ENCODE peak calls at places on chromosomes 16 and 17, in nine cellular contexts. P is AG04449; R is astrocyte of the spinal cord; A is Calu3; Y is GM23338; U is endothelial cell; F is AG04450; D is CD8-positive, alpha-beta T cell; T is PC-3. E is an unnamed sample.

GRCh38 chr17:4498461-4499397 is at the start of gene SPNS2:
- DNase-seq in P (no peak), R (no peak), A (peak), Y (peak), U (peak), F (no peak), D (peak), T (peak), E (no peak)

GRCh38 chr16:84484579-84485254 is 19.7 kb downstream of the MEAK7 start:
- DNase-seq in P (no peak), R (peak), A (peak), Y (peak), U (peak), F (peak), D (peak), T (peak), E (no peak)

GRCh38 chr17:72270530-72270929 is 149.7 kb downstream of the SOX9 start:
- DNase-seq in P (no peak), R (peak), A (no peak), Y (no peak), U (no peak), F (no peak), D (no peak), T (peak), E (peak)

GRCh38 chr17:65678534-65678933 is 117.1 kb upstream of the AXIN2 start:
- DNase-seq in P (no peak), R (no peak), A (no peak), Y (no peak), U (no peak), F (no peak), D (no peak), T (no peak), E (no peak)

GRCh38 chr16:85613609-85614337 is 651 bp downstream of the GSE1 start:
- DNase-seq in P (no peak), R (no peak), A (peak), Y (peak), U (peak), F (no peak), D (peak), T (peak), E (peak)

GRCh38 chr16:31869511-31870201 is 4.0 kb upstream of the ZNF267 start:
- DNase-seq in P (peak), R (peak), A (no peak), Y (peak), U (peak), F (peak), D (peak), T (peak), E (peak)

GRCh38 chr17:7058831-7059447 is 15.0 kb upstream of the SLC16A11 start:
- DNase-seq in P (no peak), R (peak), A (no peak), Y (no peak), U (no peak), F (no peak), D (no peak), T (no peak), E (no peak)

GRCh38 chr17:74744349-74744713 is 4.1 kb upstream of the NHERF1 start:
- DNase-seq in P (no peak), R (no peak), A (no peak), Y (no peak), U (no peak), F (no peak), D (no peak), T (no peak), E (no peak)

GRCh38 chr17:30246460-30246859 is 11.0 kb upstream of the SLC6A4 start:
- DNase-seq in P (no peak), R (no peak), A (no peak), Y (no peak), U (no peak), F (no peak), D (no peak), T (no peak), E (no peak)

GRCh38 chr16:11613381-11614303 is 26.9 kb upstream of the LITAF start:
- DNase-seq in P (no peak), R (no peak), A (peak), Y (no peak), U (no peak), F (no peak), D (no peak), T (peak), E (no peak)

GRCh38 chr16:2835638-2836493 is 5.8 kb downstream of the ZG16B start:
- DNase-seq in P (peak), R (peak), A (peak), Y (peak), U (no peak), F (peak), D (no peak), T (peak), E (peak)

GRCh38 chr17:37642706-37643105 is 540 bp downstream of the DDX52 start:
- DNase-seq in P (no peak), R (peak), A (no peak), Y (no peak), U (no peak), F (no peak), D (no peak), T (peak), E (peak)

GRCh38 chr16:61681673-61682072 is 354.6 kb downstream of the CDH8 start:
- DNase-seq in P (no peak), R (no peak), A (no peak), Y (no peak), U (no peak), F (no peak), D (no peak), T (no peak), E (no peak)

GRCh38 chr17:5123343-5124124 is 7.7 kb downstream of the USP6 start:
- DNase-seq in P (no peak), R (no peak), A (no peak), Y (no peak), U (no peak), F (no peak), D (peak), T (no peak), E (no peak)

GRCh38 chr17:18362509-18363020 is 785 bp downstream of the SHMT1 start:
- DNase-seq in P (no peak), R (peak), A (peak), Y (peak), U (peak), F (no peak), D (no peak), T (peak), E (no peak)

GRCh38 chr17:67442787-67443624 is 65.9 kb downstream of the PITPNC1 start:
- DNase-seq in P (no peak), R (no peak), A (no peak), Y (peak), U (no peak), F (no peak), D (peak), T (no peak), E (no peak)

GRCh38 chr16:84565669-84566495 is 52.0 kb downstream of the COTL1 start:
- DNase-seq in P (no peak), R (no peak), A (no peak), Y (no peak), U (no peak), F (no peak), D (no peak), T (no peak), E (no peak)

GRCh38 chr17:58517378-58517927 is 3.0 kb upstream of the MTMR4 start:
- DNase-seq in P (no peak), R (no peak), A (no peak), Y (no peak), U (no peak), F (no peak), D (no peak), T (no peak), E (no peak)

GRCh38 chr17:4980644-4981216 is 6.7 kb downstream of the CAMTA2 start:
- DNase-seq in P (no peak), R (peak), A (peak), Y (peak), U (peak), F (no peak), D (peak), T (peak), E (no peak)

GRCh38 chr16:50023626-50024025 is 1.4 kb upstream of the CNEP1R1 start:
- DNase-seq in P (no peak), R (no peak), A (no peak), Y (no peak), U (no peak), F (no peak), D (no peak), T (no peak), E (no peak)

GRCh38 chr17:9054146-9054545 is 32.8 kb downstream of the NTN1 start:
- DNase-seq in P (no peak), R (no peak), A (no peak), Y (peak), U (no peak), F (no peak), D (no peak), T (no peak), E (no peak)

GRCh38 chr17:82930043-82930923 is 90.5 kb upstream of the ZNF750 start:
- DNase-seq in P (no peak), R (no peak), A (no peak), Y (no peak), U (no peak), F (no peak), D (no peak), T (no peak), E (no peak)

GRCh38 chr17:28598389-28598788 is 436 bp downstream of the SPAG5 start:
- DNase-seq in P (no peak), R (no peak), A (no peak), Y (no peak), U (no peak), F (no peak), D (no peak), T (no peak), E (no peak)

GRCh38 chr16:58026705-58027340 is 1.3 kb downstream of the MMP15 start:
- DNase-seq in P (no peak), R (no peak), A (peak), Y (peak), U (peak), F (no peak), D (no peak), T (no peak), E (no peak)

GRCh38 chr16:2915196-2915929 is 3.6 kb downstream of the FLYWCH1 start:
- DNase-seq in P (no peak), R (no peak), A (no peak), Y (no peak), U (no peak), F (no peak), D (no peak), T (no peak), E (no peak)

GRCh38 chr16:89014611-89015230 is 37.7 kb upstream of the CBFA2T3 start:
- DNase-seq in P (no peak), R (no peak), A (no peak), Y (no peak), U (no peak), F (no peak), D (no peak), T (no peak), E (no peak)

GRCh38 chr17:11996722-11997146 is 541 bp downstream of the ZNF18 start:
- DNase-seq in P (no peak), R (no peak), A (no peak), Y (peak), U (no peak), F (no peak), D (no peak), T (peak), E (peak)

GRCh38 chr17:3896108-3897099 is 3.6 kb upstream of the CAMKK1 start:
- DNase-seq in P (no peak), R (no peak), A (no peak), Y (no peak), U (no peak), F (no peak), D (no peak), T (no peak), E (no peak)

GRCh38 chr17:66548158-66548557 is 245.7 kb downstream of the PRKCA start:
- DNase-seq in P (no peak), R (no peak), A (no peak), Y (no peak), U (no peak), F (no peak), D (peak), T (peak), E (peak)

GRCh38 chr16:69057400-69058378 is 47.8 kb upstream of the HAS3 start:
- DNase-seq in P (peak), R (peak), A (no peak), Y (no peak), U (no peak), F (no peak), D (no peak), T (peak), E (peak)

GRCh38 chr16:54265558-54266213 is 20.9 kb downstream of the IRX3 start:
- DNase-seq in P (no peak), R (no peak), A (no peak), Y (no peak), U (no peak), F (no peak), D (no peak), T (no peak), E (no peak)

GRCh38 chr16:81315271-81316175 is 761 bp downstream of the GAN start:
- DNase-seq in P (no peak), R (peak), A (peak), Y (peak), U (peak), F (no peak), D (peak), T (peak), E (peak)

DNA sequence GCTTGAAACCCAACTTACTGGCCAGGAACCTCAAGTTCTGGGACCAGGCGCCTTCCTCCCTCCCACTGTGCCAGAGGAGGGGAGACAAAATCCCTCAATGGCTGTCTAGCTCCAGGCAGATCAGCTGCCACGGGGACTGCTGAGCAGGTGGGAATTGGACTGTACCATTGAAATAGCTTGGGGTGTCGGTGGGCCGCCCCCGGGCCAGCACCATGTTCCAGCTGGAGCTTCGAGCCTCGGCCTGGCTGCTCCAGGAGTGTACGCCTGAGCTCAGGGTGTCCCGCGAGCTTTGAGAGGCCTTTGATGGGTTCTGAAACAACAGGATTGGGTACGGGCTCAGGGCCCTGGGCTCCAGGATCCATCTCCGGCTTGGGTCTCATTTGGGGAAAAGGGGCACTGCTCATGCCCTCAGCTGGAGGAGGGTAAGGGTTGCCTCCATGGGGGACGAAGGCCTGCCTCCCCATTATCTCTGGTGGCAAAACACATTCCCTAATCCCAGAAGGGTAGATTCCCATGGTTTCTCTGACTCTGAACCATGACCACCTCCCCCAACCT is 4.6 kb upstream of the SPATA32 start:
- DNase-seq in P (no peak), R (no peak), A (no peak), Y (no peak), U (no peak), F (no peak), D (no peak), T (no peak), E (no peak)
- TF ChIP-seq CTCF in P (no peak), R (no peak), A (no peak), Y (no peak), U (no peak), F (no peak), D (no peak), T (no peak), E (no peak)

GRCh38 chr17:19718613-19719364 is 2.4 kb upstream of the SLC47A2 start:
- DNase-seq in P (no peak), R (no peak), A (no peak), Y (peak), U (peak), F (no peak), D (no peak), T (peak), E (no peak)
- TF ChIP-seq CTCF in P (peak), R (peak), A (no peak), Y (peak), U (no peak), F (peak), D (no peak), T (peak), E (no peak)

GRCh38 chr17:76797441-76797840 is 59.5 kb downstream of the MFSD11 start:
- DNase-seq in P (no peak), R (no peak), A (no peak), Y (peak), U (no peak), F (no peak), D (no peak), T (peak), E (no peak)

GRCh38 chr17:76796081-76796480 is 58.2 kb downstream of the MFSD11 start:
- DNase-seq in P (no peak), R (peak), A (no peak), Y (no peak), U (no peak), F (no peak), D (no peak), T (no peak), E (no peak)

GRCh38 chr17:76792348-76792747 is 54.4 kb downstream of the MFSD11 start:
- DNase-seq in P (no peak), R (no peak), A (no peak), Y (no peak), U (no peak), F (no peak), D (no peak), T (no peak), E (no peak)

GRCh38 chr17:76791053-76791980 is 53.4 kb downstream of the MFSD11 start:
- DNase-seq in P (no peak), R (peak), A (peak), Y (no peak), U (no peak), F (no peak), D (peak), T (peak), E (no peak)

GRCh38 chr17:76793775-76794174 is 55.9 kb downstream of the MFSD11 start:
- DNase-seq in P (no peak), R (peak), A (peak), Y (peak), U (peak), F (no peak), D (no peak), T (peak), E (peak)
- TF ChIP-seq CTCF in P (peak), R (peak), A (peak), Y (peak), U (no peak), F (peak), D (no peak), T (peak), E (peak)

GRCh38 chr17:81667754-81668153 is 1.2 kb downstream of the CCDC137 start:
- DNase-seq in P (no peak), R (no peak), A (no peak), Y (peak), U (no peak), F (no peak), D (no peak), T (peak), E (no peak)
- TF ChIP-seq CTCF in P (no peak), R (no peak), A (no peak), Y (peak), U (no peak), F (no peak), D (no peak), T (peak), E (peak)

GRCh38 chr17:73585583-73585982 is 58.7 kb downstream of the SDK2 start:
- DNase-seq in P (no peak), R (no peak), A (no peak), Y (peak), U (no peak), F (no peak), D (no peak), T (no peak), E (no peak)

GRCh38 chr17:73588291-73589095 is 55.8 kb downstream of the SDK2 start:
- DNase-seq in P (no peak), R (no peak), A (no peak), Y (no peak), U (no peak), F (no peak), D (no peak), T (no peak), E (no peak)

GRCh38 chr17:73584987-73585386 is 59.3 kb downstream of the SDK2 start:
- DNase-seq in P (no peak), R (no peak), A (no peak), Y (no peak), U (no peak), F (no peak), D (no peak), T (no peak), E (no peak)

GRCh38 chr17:73586153-73586906 is 57.9 kb downstream of the SDK2 start:
- DNase-seq in P (no peak), R (no peak), A (no peak), Y (no peak), U (no peak), F (no peak), D (no peak), T (no peak), E (no peak)

GRCh38 chr17:73586921-73587680 is 57.1 kb downstream of the SDK2 start:
- DNase-seq in P (no peak), R (no peak), A (peak), Y (no peak), U (no peak), F (no peak), D (no peak), T (peak), E (no peak)
- TF ChIP-seq CTCF in P (no peak), R (no peak), A (no peak), Y (no peak), U (no peak), F (no peak), D (no peak), T (no peak), E (no peak)

GRCh38 chr17:36608794-36609497 is 7.6 kb downstream of the MRM1 start:
- DNase-seq in P (no peak), R (peak), A (peak), Y (peak), U (peak), F (peak), D (no peak), T (peak), E (peak)
- TF ChIP-seq CTCF in P (peak), R (peak), A (peak), Y (peak), U (no peak), F (peak), D (no peak), T (peak), E (peak)

GRCh38 chr16:27698266-27698665 is 148.3 kb downstream of the KATNIP start:
- DNase-seq in P (no peak), R (no peak), A (no peak), Y (peak), U (peak), F (no peak), D (no peak), T (no peak), E (no peak)
- TF ChIP-seq CTCF in P (peak), R (peak), A (peak), Y (peak), U (peak), F (peak), D (no peak), T (peak), E (peak)

GRCh38 chr16:87496101-87496801 is 3.4 kb upstream of the ZCCHC14 start:
- DNase-seq in P (no peak), R (no peak), A (no peak), Y (no peak), U (no peak), F (no peak), D (no peak), T (no peak), E (no peak)
- TF ChIP-seq CTCF in P (no peak), R (no peak), A (no peak), Y (peak), U (no peak), F (no peak), D (no peak), T (no peak), E (no peak)

E was measured in HFFc6.